ENCODE peak calls at places on chromosome 7, in seven cellular contexts. F is effector memory CD4-positive, alpha-beta T cell; C is left ventricle myocardium inferior; G is heart left ventricle; W is small intestine; J is psoas muscle; O is cardiac muscle cell. X is an unnamed sample.

GRCh38 chr7:19984231-19984632 is 210.8 kb upstream of the TMEM196 start:
- DNase-seq in F (no peak), C (no peak), G (no peak), W (no peak), J (no peak), O (no peak), X (peak)

GRCh38 chr7:45579386-45579785 is 5.2 kb downstream of the ADCY1 start:
- DNase-seq in F (no peak), C (no peak), G (no peak), W (no peak), J (no peak), O (no peak), X (no peak)

GRCh38 chr7:139784643-139785042 is 6.8 kb upstream of the HIPK2 start:
- DNase-seq in F (no peak), C (no peak), G (no peak), W (no peak), J (no peak), O (no peak), X (no peak)

GRCh38 chr7:139451638-139452037 is 31.8 kb downstream of the KLRG2 start:
- DNase-seq in F (no peak), C (no peak), G (no peak), W (no peak), J (no peak), O (peak), X (no peak)

GRCh38 chr7:118870187-118870586 is 645.7 kb downstream of the ANKRD7 start:
- DNase-seq in F (no peak), C (no peak), G (no peak), W (no peak), J (no peak), O (no peak), X (no peak)

GRCh38 chr7:142485617-142486226 is 227.9 kb upstream of the PRSS58 start:
- DNase-seq in F (no peak), C (no peak), G (no peak), W (no peak), J (no peak), O (no peak), X (no peak)

GRCh38 chr7:74039337-74039736 is 11.4 kb downstream of the ELN start:
- DNase-seq in F (no peak), C (no peak), G (no peak), W (no peak), J (peak), O (no peak), X (peak)

GRCh38 chr7:99829520-99830160 is 1.8 kb downstream of the CYP3A43 start:
- DNase-seq in F (no peak), C (no peak), G (no peak), W (peak), J (no peak), O (no peak), X (no peak)

GRCh38 chr7:125654076-125654475 is 724.5 kb upstream of the POT1 start:
- DNase-seq in F (no peak), C (no peak), G (no peak), W (no peak), J (no peak), O (no peak), X (no peak)

GRCh38 chr7:71404701-71405345 is 272.9 kb downstream of the GALNT17 start:
- DNase-seq in F (no peak), C (no peak), G (no peak), W (no peak), J (no peak), O (no peak), X (no peak)

GRCh38 chr7:140312141-140312846 is 86.0 kb downstream of the SLC37A3 start:
- DNase-seq in F (no peak), C (no peak), G (no peak), W (no peak), J (no peak), O (no peak), X (no peak)

GRCh38 chr7:21526007-21526406 is 16.8 kb upstream of the DNAH11 start:
- DNase-seq in F (no peak), C (no peak), G (no peak), W (peak), J (no peak), O (peak), X (no peak)

GRCh38 chr7:56810466-56810865 is 321.8 kb downstream of the ZNF479 start:
- DNase-seq in F (no peak), C (no peak), G (no peak), W (no peak), J (no peak), O (no peak), X (no peak)

GRCh38 chr7:66683770-66684123 is 55.1 kb downstream of the KCTD7 start:
- DNase-seq in F (no peak), C (no peak), G (no peak), W (no peak), J (no peak), O (no peak), X (no peak)

GRCh38 chr7:465710-466400 is 53.8 kb downstream of the PDGFA start:
- DNase-seq in F (no peak), C (no peak), G (no peak), W (no peak), J (peak), O (no peak), X (no peak)

GRCh38 chr7:66946545-66946944 is 25.5 kb downstream of the TMEM248 start:
- DNase-seq in F (no peak), C (no peak), G (no peak), W (peak), J (no peak), O (peak), X (no peak)

GRCh38 chr7:132348341-132348740 is 227.9 kb downstream of the PLXNA4 start:
- DNase-seq in F (no peak), C (no peak), G (no peak), W (no peak), J (no peak), O (no peak), X (no peak)

GRCh38 chr7:371119-371778 is 81.3 kb downstream of the FOXL3 start:
- DNase-seq in F (no peak), C (peak), G (no peak), W (peak), J (peak), O (no peak), X (no peak)

DNA sequence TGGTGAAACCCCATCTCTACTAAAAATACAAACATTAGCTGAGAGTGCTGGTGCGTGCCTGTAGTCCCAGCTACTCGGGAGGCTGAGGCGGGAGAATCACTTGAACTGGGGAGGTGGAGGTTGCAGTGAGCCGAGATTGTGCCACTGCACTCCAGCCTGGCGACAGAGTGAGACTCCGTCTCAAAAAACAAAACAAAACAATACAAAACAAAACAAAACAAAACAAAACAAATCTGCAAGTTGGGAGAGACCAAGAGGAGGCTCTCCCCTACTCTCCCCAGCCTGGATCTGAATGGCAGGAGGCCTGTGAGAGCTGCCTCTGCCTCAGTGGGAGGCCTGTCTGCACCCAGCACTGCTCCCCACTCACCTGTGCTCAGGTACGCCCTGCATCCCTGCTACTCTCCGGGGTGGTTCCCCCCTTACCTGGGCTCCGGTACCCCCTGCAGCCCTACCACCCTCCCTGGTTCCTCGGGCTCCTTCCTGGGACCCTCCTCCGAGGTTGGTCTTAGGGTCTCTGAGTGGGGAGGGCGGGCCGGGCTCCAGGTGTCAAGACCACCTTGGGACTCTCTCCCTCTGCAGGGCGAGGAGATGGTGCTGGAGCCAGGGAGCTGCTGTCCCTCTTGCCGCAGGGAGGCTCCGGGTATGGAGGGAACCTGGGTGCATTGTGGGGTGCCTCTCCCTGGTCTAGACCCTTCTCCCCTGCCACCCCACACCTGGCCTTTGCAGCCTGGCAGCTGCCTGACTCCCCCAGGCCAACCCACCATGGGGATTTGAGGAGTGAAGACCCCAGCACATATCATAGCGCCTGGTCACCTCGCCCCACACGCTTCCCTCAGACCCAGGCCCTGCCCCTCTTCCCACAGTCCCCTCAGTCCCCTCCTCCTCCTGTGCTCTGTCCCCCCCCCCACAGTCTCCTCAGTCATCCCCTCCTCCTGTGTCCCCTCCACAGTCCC is 9.5 kb upstream of the ZNF862 start:
- DNase-seq in F (no peak), C (no peak), G (no peak), W (no peak), J (peak), O (no peak), X (peak)
- H3K27ac ChIP-seq in F (no peak), C (no peak), G (no peak), W (no peak), J (no peak), O (no peak), X (no peak)

DNA sequence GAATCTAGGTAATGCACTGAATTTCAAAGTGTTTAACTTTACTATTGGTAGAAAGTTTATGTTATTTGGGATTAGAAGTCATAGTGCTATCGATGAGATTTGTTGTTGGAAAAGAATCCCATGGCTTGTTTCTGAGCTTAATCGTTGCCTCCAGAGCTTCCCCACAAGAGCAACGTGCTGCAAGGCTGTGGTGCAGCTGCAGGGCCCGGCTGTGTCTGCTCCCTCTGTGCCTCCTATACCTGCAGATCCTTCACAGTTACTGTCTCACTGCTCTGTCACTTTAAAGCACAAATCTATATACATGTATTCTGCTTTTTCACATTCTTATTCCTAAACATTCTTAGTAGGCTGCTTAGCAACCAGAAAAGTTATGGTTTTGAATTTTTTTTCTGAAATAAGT is 826.6 kb upstream of the COBL start:
- DNase-seq in F (no peak), C (no peak), G (no peak), W (no peak), J (no peak), O (no peak), X (no peak)
- H3K4me3 ChIP-seq in F (no peak), C (no peak), G (no peak), W (no peak), J (no peak), O (no peak), X (no peak)

GRCh38 chr7:6384327-6384726 is 63.4 kb downstream of the DAGLB start:
- DNase-seq in F (no peak), C (no peak), G (no peak), W (no peak), J (no peak), O (no peak), X (no peak)
- H3K27ac ChIP-seq in F (no peak), C (peak), G (no peak), W (peak), J (peak), O (peak), X (peak)

DNA sequence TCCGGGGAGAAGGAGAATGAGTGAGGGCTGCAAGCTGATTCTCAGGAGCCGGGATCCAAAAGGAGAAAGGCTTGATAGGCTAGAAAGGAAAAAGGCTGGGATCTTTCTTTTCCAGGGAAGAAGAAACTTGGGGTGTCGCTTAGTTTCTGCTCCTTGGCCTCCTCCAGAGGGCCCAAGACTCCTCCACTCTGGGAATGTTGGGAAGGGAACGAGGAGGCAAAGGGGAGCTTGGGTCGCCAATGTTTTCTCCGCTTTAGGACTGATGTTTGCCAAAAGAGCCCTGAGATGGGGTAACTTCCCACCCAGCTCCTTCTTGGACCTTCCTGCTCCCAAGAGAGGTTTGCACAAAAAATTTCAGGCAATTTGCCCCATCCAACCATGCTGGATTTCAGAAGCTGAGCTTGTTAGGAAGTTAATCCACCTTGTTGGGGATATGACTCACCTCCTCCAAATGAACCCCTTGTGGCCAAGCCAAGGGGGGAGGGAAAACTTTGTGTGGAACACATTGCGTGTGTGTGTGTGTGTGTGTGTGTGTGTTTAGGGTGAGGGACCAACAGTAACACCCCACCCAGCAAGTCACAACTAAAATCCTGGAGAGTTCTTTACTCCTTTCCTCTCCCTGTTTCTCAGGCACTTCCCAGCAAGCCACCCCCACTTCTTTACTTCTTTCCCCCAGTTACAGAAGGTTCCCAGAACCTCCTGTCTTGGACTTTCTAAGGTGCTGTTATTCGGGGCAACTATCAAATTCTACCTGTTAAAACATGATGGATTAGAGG is 8.7 kb upstream of the HOXA2 start:
- DNase-seq in F (no peak), C (no peak), G (no peak), W (no peak), J (peak), O (no peak), X (no peak)
- H3K4me3 ChIP-seq in F (no peak), C (no peak), G (no peak), W (no peak), J (peak), O (no peak), X (no peak)

GRCh38 chr7:5652118-5652517 is 129.3 kb downstream of the RNF216 start:
- DNase-seq in F (no peak), C (no peak), G (no peak), W (no peak), J (no peak), O (no peak), X (no peak)

GRCh38 chr7:5643280-5643679 is 138.2 kb downstream of the RNF216 start:
- DNase-seq in F (peak), C (peak), G (peak), W (peak), J (peak), O (peak), X (no peak)

GRCh38 chr7:5647816-5648215 is 133.6 kb downstream of the RNF216 start:
- DNase-seq in F (no peak), C (no peak), G (no peak), W (no peak), J (no peak), O (no peak), X (no peak)

GRCh38 chr7:5649658-5650057 is 131.8 kb downstream of the RNF216 start:
- DNase-seq in F (no peak), C (no peak), G (no peak), W (no peak), J (no peak), O (no peak), X (no peak)

GRCh38 chr7:5646846-5647245 is 134.6 kb downstream of the RNF216 start:
- DNase-seq in F (no peak), C (no peak), G (no peak), W (no peak), J (no peak), O (peak), X (no peak)
- H3K27ac ChIP-seq in F (no peak), C (no peak), G (no peak), W (no peak), J (no peak), O (no peak), X (no peak)

DNA sequence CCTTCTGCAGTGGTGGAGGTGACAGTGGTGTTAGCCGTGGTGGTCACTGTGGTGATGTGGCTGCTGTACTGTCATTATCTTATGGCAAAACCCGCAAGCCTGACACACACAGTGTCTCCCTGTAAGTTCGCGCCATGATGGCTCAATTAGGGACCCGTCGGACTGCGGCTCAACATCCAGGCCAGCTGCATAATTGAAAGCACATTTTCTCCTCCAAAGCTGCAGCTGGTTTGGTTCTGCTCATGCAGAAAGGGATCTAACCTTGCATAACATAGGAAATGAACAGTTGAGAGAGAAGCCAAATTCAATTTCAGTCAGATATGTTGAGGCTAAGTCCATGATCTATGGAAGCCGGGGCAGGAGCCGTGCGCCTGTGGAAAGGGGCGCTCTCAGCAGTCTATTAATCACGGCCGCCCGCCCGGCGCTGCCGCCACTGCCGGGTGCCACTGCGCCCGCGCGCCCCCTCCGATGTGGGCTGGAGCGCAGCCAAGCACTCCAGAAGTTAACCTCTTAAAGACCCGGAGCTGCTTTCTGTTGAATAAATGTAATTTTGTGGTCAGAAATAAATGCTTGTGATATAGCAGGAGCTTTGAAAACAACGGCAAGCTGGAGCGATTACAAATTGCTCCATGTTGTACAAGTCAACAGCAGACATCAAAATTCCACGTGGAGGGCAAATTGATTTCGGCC is 227.7 kb downstream of the CUX1 start:
- DNase-seq in F (no peak), C (peak), G (peak), W (no peak), J (peak), O (peak), X (peak)
- H3K4me3 ChIP-seq in F (no peak), C (peak), G (peak), W (no peak), J (peak), O (no peak), X (peak)

DNA sequence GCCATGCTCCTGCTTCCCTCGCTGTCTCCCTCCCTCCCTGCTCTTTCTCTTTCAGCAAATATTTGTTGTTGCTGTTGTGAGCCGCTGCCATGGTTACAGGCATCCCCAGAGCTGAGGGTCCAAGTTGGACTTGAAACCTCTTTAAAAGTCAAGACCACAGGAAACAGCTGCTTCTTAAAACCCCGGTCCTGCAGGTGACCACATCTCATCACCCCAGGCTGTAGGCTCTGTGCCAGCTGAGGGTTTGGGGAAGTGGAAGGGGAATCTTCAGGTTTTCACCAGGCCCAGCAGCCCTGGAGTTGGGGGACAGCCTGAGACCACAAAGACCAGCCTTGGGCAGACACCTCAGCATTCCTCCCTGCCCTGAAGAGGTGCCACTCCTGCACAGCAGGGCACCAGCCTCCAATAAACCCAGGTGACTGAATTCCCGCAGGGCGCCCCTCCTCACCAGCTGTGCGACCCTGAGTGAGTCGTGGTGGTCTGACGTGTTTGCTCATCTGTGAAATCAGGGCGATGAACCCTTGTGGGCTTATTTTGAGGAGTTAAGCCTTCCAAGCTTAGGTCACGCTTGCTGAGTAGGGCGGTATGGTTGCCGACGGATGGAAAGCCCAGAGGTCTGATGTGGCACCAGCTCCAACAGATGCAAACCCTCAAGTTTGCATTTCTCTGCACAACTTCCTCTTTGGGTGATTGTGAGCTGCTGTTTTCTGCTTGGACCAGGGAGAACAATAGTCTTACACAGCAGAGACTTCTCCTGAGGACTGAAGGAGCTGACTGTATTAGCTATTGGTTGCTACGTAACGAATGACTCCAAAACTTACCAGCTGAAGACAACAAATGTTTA is 24.8 kb downstream of the NPTX2 start:
- DNase-seq in F (no peak), C (no peak), G (no peak), W (peak), J (no peak), O (peak), X (no peak)
- H3K27ac ChIP-seq in F (no peak), C (no peak), G (no peak), W (no peak), J (no peak), O (no peak), X (no peak)

GRCh38 chr7:95298091-95298490 is 26.2 kb downstream of the PON1 start:
- DNase-seq in F (no peak), C (no peak), G (no peak), W (no peak), J (no peak), O (no peak), X (no peak)
- H3K4me3 ChIP-seq in F (no peak), C (no peak), G (no peak), W (no peak), J (no peak), O (no peak), X (no peak)

GRCh38 chr7:150340875-150341262 is 560 bp downstream of the RARRES2 start:
- DNase-seq in F (no peak), C (no peak), G (no peak), W (no peak), J (no peak), O (no peak), X (peak)

GRCh38 chr7:150342119-150342405 is 633 bp upstream of the RARRES2 start:
- DNase-seq in F (no peak), C (no peak), G (no peak), W (no peak), J (no peak), O (no peak), X (no peak)

GRCh38 chr7:150343225-150343624 is 1.8 kb upstream of the RARRES2 start:
- DNase-seq in F (no peak), C (no peak), G (no peak), W (no peak), J (no peak), O (no peak), X (no peak)

GRCh38 chr7:150340024-150340749 is 1.2 kb downstream of the RARRES2 start:
- DNase-seq in F (no peak), C (peak), G (peak), W (peak), J (peak), O (peak), X (peak)

GRCh38 chr7:150341263-150342118 is at the start of gene RARRES2:
- DNase-seq in F (no peak), C (peak), G (peak), W (no peak), J (peak), O (peak), X (peak)
- H3K27ac ChIP-seq in F (no peak), C (peak), G (peak), W (no peak), J (peak), O (no peak), X (peak)

X was measured in right cardiac atrium.